ENCODE peak calls at places on chromosomes 11 and 22, in eight cellular contexts. K, Q, O, V, D, I, F and Z are unnamed samples.

GRCh38 chr11:18347471-18348125 is 25.2 kb downstream of the GTF2H1 start:
- DNase-seq in Q (peak; percentile 76), F (no peak), I (peak; percentile 71), D (no peak), O (no peak), V (no peak), K (no peak), Z (no peak)

GRCh38 chr11:2089536-2090165 is 49.5 kb downstream of the IGF2 start:
- DNase-seq in O (no peak), Q (peak; percentile 29), F (peak; percentile 31), V (no peak), D (no peak), K (no peak), I (peak; percentile 33), Z (peak; percentile 50)

GRCh38 chr22:46213052-46213451 is 37.0 kb downstream of the CDPF1 start:
- DNase-seq in D (no peak), K (no peak), F (no peak), Q (no peak), I (no peak), O (no peak), V (no peak), Z (no peak)

GRCh38 chr11:45859661-45860140 is 12.4 kb downstream of the CRY2 start:
- DNase-seq in O (peak; percentile 92), Q (peak; percentile 100), D (peak; percentile 92), V (peak; percentile 93), F (peak; percentile 46), I (peak; percentile 97), K (peak; percentile 59), Z (no peak)

GRCh38 chr22:29154364-29155048 is 51.2 kb upstream of the EMID1 start:
- DNase-seq in D (peak; percentile 71), V (peak; percentile 85), K (peak; percentile 80), F (peak; percentile 37), Q (peak; percentile 48), I (peak; percentile 78), O (peak; percentile 74), Z (peak; percentile 72)

GRCh38 chr22:28441720-28442263 is 237.8 kb downstream of the TTC28 start:
- DNase-seq in I (no peak), V (no peak), D (no peak), F (no peak), Q (peak; percentile 69), O (no peak), K (no peak), Z (no peak)

GRCh38 chr11:62612366-62613274 is at the start of the genes EML3 and ROM1:
- DNase-seq in F (peak; percentile 75), O (peak; percentile 92), D (peak; percentile 94), V (peak; percentile 90), I (peak; percentile 89), K (peak; percentile 67), Q (peak; percentile 84), Z (peak; percentile 92)

GRCh38 chr11:58629857-58630256 is 7.4 kb downstream of the CNTF start:
- DNase-seq in K (no peak), D (no peak), O (peak; percentile 37), F (peak; percentile 42), Q (peak; percentile 71), I (peak; percentile 78), V (no peak), Z (peak; percentile 51)

GRCh38 chr11:8679006-8679405 is 3.5 kb downstream of the TRIM66 start:
- DNase-seq in I (no peak), V (no peak), O (no peak), D (no peak), Q (no peak), K (no peak), F (no peak), Z (no peak)

GRCh38 chr11:11163256-11163655 is 189.8 kb downstream of the CSNK2A3 start:
- DNase-seq in Q (no peak), K (no peak), D (no peak), I (peak; percentile 8), F (no peak), O (no peak), V (no peak), Z (no peak)

GRCh38 chr22:35328472-35328885 is 28.8 kb downstream of the TOM1 start:
- DNase-seq in D (peak; percentile 52), K (no peak), V (peak; percentile 78), O (no peak), F (no peak), I (no peak), Q (no peak), Z (no peak)

GRCh38 chr22:44201556-44202129 is 20.9 kb downstream of the PARVG start:
- DNase-seq in Q (no peak), D (no peak), F (no peak), I (no peak), K (no peak), O (no peak), V (no peak), Z (no peak)

GRCh38 chr11:98423933-98424332 is 596.8 kb upstream of the CNTN5 start:
- DNase-seq in D (no peak), F (no peak), Q (no peak), K (no peak), V (no peak), I (no peak), O (no peak), Z (no peak)

GRCh38 chr11:108498816-108499408 is 728 bp upstream of the POGLUT3 start:
- DNase-seq in Q (no peak), V (no peak), K (no peak), O (no peak), I (no peak), D (peak; percentile 7), F (no peak), Z (no peak)

GRCh38 chr11:26399336-26399735 is 67.4 kb downstream of the ANO3 start:
- DNase-seq in V (no peak), I (peak; percentile 1), D (no peak), K (no peak), O (no peak), F (no peak), Q (no peak), Z (no peak)

GRCh38 chr11:9459573-9460321 is 1.1 kb upstream of the ZNF143 start:
- DNase-seq in V (peak; percentile 25), O (peak; percentile 36), F (peak; percentile 27), D (peak; percentile 60), K (peak; percentile 16), I (peak; percentile 42), Q (peak; percentile 67), Z (peak; percentile 72)

GRCh38 chr22:42114721-42115120 is 15.9 kb downstream of the CYP2D6 start:
- DNase-seq in D (no peak), Q (peak; percentile 10), K (no peak), F (no peak), I (peak; percentile 50), O (no peak), V (no peak), Z (peak; percentile 26)
- TF ChIP-seq CTCF in D (peak; percentile 28), Q (peak; percentile 54), K (peak; percentile 30), F (no peak), I (peak; percentile 48), O (no peak), V (no peak), Z (peak; percentile 13)

GRCh38 chr11:110711776-110712642 is at the start of gene ARHGAP20:
- DNase-seq in K (peak; percentile 76), I (peak; percentile 91), D (peak; percentile 77), O (peak; percentile 69), Q (peak; percentile 33), V (peak; percentile 79), F (peak; percentile 28), Z (peak; percentile 48)

GRCh38 chr11:110713469-110713776 is 1.2 kb upstream of the ARHGAP20 start:
- DNase-seq in F (no peak), V (no peak), K (peak; percentile 62), O (no peak), D (no peak), Q (no peak), I (no peak), Z (no peak)

GRCh38 chr11:110712643-110713468 is 619 bp upstream of the ARHGAP20 start:
- DNase-seq in K (no peak), I (peak; percentile 80), Q (peak; percentile 1), O (peak; percentile 29), D (peak; percentile 13), V (peak; percentile 51), F (peak; percentile 14), Z (no peak)

GRCh38 chr11:110711448-110711775 is 825 bp downstream of the ARHGAP20 start:
- DNase-seq in F (no peak), V (no peak), I (no peak), O (no peak), D (no peak), Q (no peak), K (no peak), Z (no peak)

GRCh38 chr11:110710520-110711381 is 1.5 kb downstream of the ARHGAP20 start:
- DNase-seq in D (peak; percentile 53), O (peak; percentile 34), K (peak; percentile 42), F (no peak), V (peak; percentile 52), I (peak; percentile 65), Q (no peak), Z (no peak)
- H3K4me3 ChIP-seq in D (peak overlapping the region; percentile 85), O (peak overlapping the region; percentile 58), K (peak overlapping the region; percentile 84), F (no peak overlapping the region), V (peak overlapping the region; percentile 61), I (peak overlapping the region; percentile 76), Q (peak overlapping the region; percentile 42), Z (no peak overlapping the region)

DNA sequence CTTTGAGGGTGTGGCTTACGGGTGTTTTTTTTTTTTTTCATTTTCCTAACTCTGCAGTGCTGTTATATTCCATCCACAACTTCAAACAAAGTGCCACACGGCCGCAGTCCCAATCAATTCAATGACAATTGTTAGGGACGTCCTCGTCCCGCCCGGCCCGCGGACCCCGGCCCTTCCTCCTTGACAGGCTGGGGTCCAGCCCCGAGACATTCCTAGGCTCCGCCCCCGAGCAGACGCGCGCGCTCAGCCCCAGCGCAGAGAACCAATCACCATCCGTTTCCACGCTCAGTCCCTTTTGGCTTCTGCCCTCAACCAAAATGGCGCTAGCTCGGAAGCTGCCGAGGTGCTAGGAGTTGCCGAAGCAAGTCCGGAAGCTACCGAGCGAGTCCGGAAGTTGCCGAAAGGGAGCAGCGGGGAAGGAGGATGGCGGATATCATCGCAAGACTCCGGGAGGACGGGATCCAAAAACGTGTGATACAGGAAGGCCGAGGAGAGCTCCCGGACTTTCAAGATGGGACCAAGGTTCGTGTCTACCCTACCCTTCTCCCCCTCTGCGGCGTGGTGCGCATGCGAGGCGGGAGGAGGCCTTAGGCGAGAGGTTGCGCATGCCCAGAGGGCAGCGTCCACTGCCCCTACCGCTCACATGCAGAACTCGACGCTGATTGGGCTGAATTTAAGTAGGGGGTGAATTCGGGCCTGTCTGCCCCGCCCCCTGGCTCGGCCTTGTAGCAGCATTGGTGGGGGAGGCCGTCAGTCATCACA is at the start of gene AIP:
- DNase-seq in K (peak; percentile 96), Q (peak; percentile 96), I (peak; percentile 100), D (peak; percentile 97), F (peak; percentile 96), V (peak; percentile 96), O (peak; percentile 99), Z (peak; percentile 99)
- TF ChIP-seq CTCF in K (peak; percentile 29), Q (peak; percentile 24), I (no peak), D (peak; percentile 9), F (peak; percentile 34), V (peak; percentile 65), O (no peak), Z (no peak)

DNA sequence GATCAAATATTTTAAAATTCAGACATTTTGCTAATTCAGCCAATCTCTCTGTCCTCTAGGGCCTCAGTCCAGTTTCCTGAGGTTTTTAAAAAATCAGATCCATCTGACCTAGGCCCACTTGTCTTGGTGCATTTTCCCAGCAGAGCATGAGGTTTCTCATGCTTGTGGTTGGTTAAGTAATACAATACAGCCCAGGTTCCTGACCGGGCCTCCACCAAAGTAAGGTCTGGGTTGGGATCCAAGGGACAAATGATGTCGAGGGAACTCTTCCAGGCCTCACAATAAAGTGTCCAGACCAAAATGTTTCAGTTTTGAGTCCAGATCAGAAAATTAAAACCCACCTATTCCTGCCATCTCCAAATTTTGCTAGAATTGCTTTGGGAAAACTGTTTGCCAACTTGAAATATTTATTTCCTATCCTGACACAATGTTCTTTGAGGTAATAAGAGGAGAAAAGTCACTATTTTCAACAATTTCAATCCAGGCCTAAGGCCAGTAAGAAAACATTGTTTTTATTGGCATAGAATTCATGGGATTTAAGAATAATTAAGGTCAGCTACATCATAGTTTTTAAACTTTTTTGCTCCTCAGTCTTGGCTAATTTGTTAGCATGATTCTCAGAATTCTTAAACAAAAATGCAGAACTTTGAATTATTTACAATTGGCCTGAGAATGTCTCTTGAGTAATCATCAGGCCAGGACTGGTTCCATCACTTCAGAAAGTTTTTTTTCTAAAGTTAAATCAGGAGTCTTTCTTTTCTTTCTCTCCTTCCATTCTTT is 51.4 kb downstream of the ME3 start:
- DNase-seq in D (peak; percentile 24), V (no peak), K (no peak), F (no peak), O (no peak), Q (peak; percentile 80), I (no peak), Z (no peak)
- H3K4me3 ChIP-seq in D (no peak overlapping the region), V (no peak overlapping the region), K (no peak overlapping the region), F (no peak overlapping the region), O (no peak overlapping the region), Q (no peak overlapping the region), I (no peak overlapping the region), Z (no peak overlapping the region)